ENCODE peak calls at places on chromosomes 7 and 10, in nine cellular contexts. Q is uterus; F is CD8-positive, alpha-beta memory T cell; O is ovary; E is sigmoid colon; A is GM23248; U is suprapubic skin; K is Karpas-422; S is thoracic aorta. D is an unnamed sample.

GRCh38 chr7:73717991-73718405 is 1.5 kb downstream of the STX1A start:
- DNase-seq in Q (no peak), F (peak; percentile 67), O (no peak), E (no peak), A (peak; percentile 96), U (no peak), K (peak; percentile 63), S (no peak), D (no peak)

GRCh38 chr10:96287392-96288105 is 16.2 kb upstream of the BLNK start:
- DNase-seq in Q (no peak), F (no peak), O (no peak), E (no peak), A (no peak), U (no peak), K (peak; percentile 89), S (no peak), D (no peak)

GRCh38 chr7:128830231-128831177 is at the start of gene FLNC:
- DNase-seq in Q (peak; percentile 75), F (peak; percentile 9), O (peak; percentile 73), E (peak; percentile 87), A (peak; percentile 88), U (no peak), K (no peak), S (no peak), D (peak; percentile 65)

GRCh38 chr10:19816420-19817250 is at the start of gene PLXDC2:
- DNase-seq in Q (peak; percentile 45), F (no peak), O (peak; percentile 47), E (peak; percentile 77), A (peak; percentile 56), U (peak; percentile 84), K (no peak), S (peak; percentile 17), D (peak; percentile 58)

GRCh38 chr7:50714851-50715250 is 67.8 kb downstream of the GRB10 start:
- DNase-seq in Q (no peak), F (no peak), O (no peak), E (no peak), A (peak; percentile 23), U (no peak), K (no peak), S (no peak), D (no peak)

GRCh38 chr7:20508109-20508508 is 107.4 kb upstream of the ABCB5 start:
- DNase-seq in Q (no peak), F (no peak), O (no peak), E (no peak), A (peak; percentile 5), U (no peak), K (peak; percentile 76), S (no peak), D (no peak)

GRCh38 chr10:94066411-94066810 is 72.7 kb downstream of the PLCE1 start:
- DNase-seq in Q (no peak), F (no peak), O (no peak), E (no peak), A (peak; percentile 60), U (no peak), K (no peak), S (no peak), D (no peak)

GRCh38 chr10:11317936-11318670 is 293.3 kb downstream of the USP6NL start:
- DNase-seq in Q (no peak), F (no peak), O (no peak), E (no peak), A (no peak), U (no peak), K (no peak), S (no peak), D (no peak)

GRCh38 chr10:23341004-23341403 is 3.6 kb downstream of the C10orf67 start:
- DNase-seq in Q (no peak), F (no peak), O (no peak), E (no peak), A (peak; percentile 55), U (no peak), K (no peak), S (no peak), D (no peak)

GRCh38 chr10:70772627-70773026 is 12.6 kb downstream of the TBATA start:
- DNase-seq in Q (no peak), F (no peak), O (no peak), E (no peak), A (no peak), U (no peak), K (no peak), S (no peak), D (no peak)

GRCh38 chr10:70765794-70766594 is 19.2 kb downstream of the TBATA start:
- DNase-seq in Q (no peak), F (no peak), O (no peak), E (peak; percentile 27), A (no peak), U (peak; percentile 41), K (no peak), S (no peak), D (no peak)

GRCh38 chr10:70770001-70770400 is 15.2 kb downstream of the TBATA start:
- DNase-seq in Q (no peak), F (no peak), O (no peak), E (no peak), A (no peak), U (no peak), K (no peak), S (no peak), D (no peak)

GRCh38 chr10:70771311-70772194 is 13.6 kb downstream of the TBATA start:
- DNase-seq in Q (no peak), F (no peak), O (no peak), E (no peak), A (no peak), U (peak; percentile 57), K (no peak), S (no peak), D (no peak)

GRCh38 chr10:70769121-70769520 is 16.1 kb downstream of the TBATA start:
- DNase-seq in Q (no peak), F (no peak), O (no peak), E (no peak), A (no peak), U (peak; percentile 26), K (no peak), S (no peak), D (no peak)
- H3K4me1 ChIP-seq in Q (no peaks in the 10 kb centered on the region), F (no peaks in the 10 kb centered on the region), O (no peaks in the 10 kb centered on the region), E (no peaks in the 10 kb centered on the region), A (no peaks in the 10 kb centered on the region), U (no peaks in the 10 kb centered on the region), K (no peaks in the 10 kb centered on the region), S (no peaks in the 10 kb centered on the region), D (no peaks in the 10 kb centered on the region)

DNA sequence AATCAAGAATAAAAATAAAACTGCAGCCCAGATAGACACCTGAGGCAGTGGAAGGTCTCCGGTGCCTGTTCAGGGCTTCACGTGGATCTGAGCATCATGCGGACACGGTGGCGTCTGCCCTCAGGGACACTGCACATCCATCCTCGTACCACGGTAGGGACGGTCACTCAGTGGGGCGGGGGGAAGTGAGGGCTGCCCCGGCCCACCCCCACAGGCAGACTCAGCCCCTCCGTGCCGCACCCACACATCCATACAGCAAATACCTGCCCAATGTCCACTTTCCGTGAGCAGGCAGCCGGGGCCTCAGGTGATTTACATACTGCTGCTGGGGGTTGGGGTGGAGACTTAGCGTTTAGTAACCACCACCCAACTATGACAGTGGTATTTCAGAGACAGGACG is 207.8 kb downstream of the DIP2C start:
- DNase-seq in Q (no peak), F (no peak), O (no peak), E (no peak), A (no peak), U (no peak), K (no peak), S (no peak), D (no peak)
- H3K36me3 ChIP-seq in Q (no peaks in the 10 kb centered on the region), F (no peaks in the 10 kb centered on the region), O (no peaks in the 10 kb centered on the region), E (no peaks in the 10 kb centered on the region), A (no peaks in the 10 kb centered on the region), U (peaks cover 6% of the 10 kb centered on the region), K (no peaks in the 10 kb centered on the region), S (no peaks in the 10 kb centered on the region), D (no peaks in the 10 kb centered on the region)

GRCh38 chr7:116545411-116545993 is 20.7 kb downstream of the CAV1 start:
- DNase-seq in Q (no peak), F (no peak), O (no peak), E (no peak), A (no peak), U (no peak), K (no peak), S (no peak), D (no peak)
- H3K27ac ChIP-seq in Q (peak overlapping the region; percentile 24), F (no peak overlapping the region), O (no peak overlapping the region), E (peak overlapping the region; percentile 81), A (peak overlapping the region; percentile 97), U (peak overlapping the region; percentile 21), K (no peak overlapping the region), S (peak overlapping the region; percentile 2), D (peak overlapping the region; percentile 35)

GRCh38 chr7:134789967-134790685 is 10.7 kb downstream of the CALD1 start:
- DNase-seq in Q (peak; percentile 80), F (no peak), O (no peak), E (peak; percentile 87), A (peak; percentile 72), U (no peak), K (no peak), S (no peak), D (no peak)
- H3K4me1 ChIP-seq in Q (peaks cover 5% of the 10 kb centered on the region), F (no peaks in the 10 kb centered on the region), O (peaks cover 34% of the 10 kb centered on the region), E (peaks cover 82% of the 10 kb centered on the region), A (peaks cover 67% of the 10 kb centered on the region), U (peaks cover 14% of the 10 kb centered on the region), K (no peaks in the 10 kb centered on the region), S (peaks cover 97% of the 10 kb centered on the region), D (peaks cover 62% of the 10 kb centered on the region)